ENCODE peak calls at places on chromosomes 4 and X, in seven cellular contexts. Q is psoas muscle; J is GM19239; Y is activated B cell treated with CpG ODN at 0.5 μM for 24 hours; N is stimulated activated CD4-positive, alpha-beta T cell treated with anti-CD3 and anti-CD28 coated beads, Interleukin-15, amount 100 ng/mL, for 1 hour; F is fibroblast of mammary gland; G is activated CD4-positive, alpha-beta T cell treated with anti-CD3 and anti-CD28 coated beads, Interleukin-2, amount 10 ng/mL, durations not matched to agents 7 days and 5 days. K is an unnamed sample.

GRCh38 chr4:146349306-146349705 is 135.0 kb downstream of the REELD1 start:
- DNase-seq in F (no peak), Y (no peak), Q (no peak), J (no peak), G (no peak), N (no peak), K (no peak)

GRCh38 chr4:94892051-94892450 is 134.3 kb downstream of the BMPR1B start:
- DNase-seq in G (no peak), N (no peak), F (no peak), Q (no peak), J (no peak), Y (no peak), K (no peak)

GRCh38 chr4:27790911-27791310 is 930.3 kb downstream of the STIM2 start:
- DNase-seq in Q (no peak), N (no peak), Y (no peak), J (no peak), F (peak), G (no peak), K (no peak)

GRCh38 chr4:173259310-173259709 is 74.8 kb downstream of the HMGB2 start:
- DNase-seq in F (no peak), J (no peak), Y (no peak), N (no peak), Q (no peak), G (no peak), K (no peak)

GRCh38 chr4:24856586-24856985 is 56.3 kb downstream of the CCDC149 start:
- DNase-seq in G (no peak), F (peak), Y (no peak), Q (no peak), J (peak), N (no peak), K (peak)

GRCh38 chr4:1072830-1073446 is 40.4 kb downstream of the RNF212 start:
- DNase-seq in N (peak), J (peak), Y (no peak), G (peak), Q (peak), F (peak), K (peak)

GRCh38 chrX:47321978-47322377 is 48.4 kb upstream of the ZNF157 start:
- DNase-seq in J (no peak), Y (no peak), Q (no peak), G (no peak), N (no peak), F (no peak), K (no peak)

GRCh38 chr4:102168580-102168979 is 176.7 kb downstream of the SLC39A8 start:
- DNase-seq in Y (no peak), J (no peak), Q (no peak), N (no peak), G (no peak), F (no peak), K (no peak)

GRCh38 chrX:114903618-114904017 is 113.8 kb downstream of the IL13RA2 start:
- DNase-seq in F (no peak), Y (no peak), J (no peak), N (no peak), G (no peak), Q (no peak), K (no peak)

GRCh38 chrX:7574325-7574724 is 268.6 kb upstream of the VCX start:
- DNase-seq in Q (no peak), F (peak), G (no peak), J (no peak), N (no peak), Y (no peak), K (peak)

GRCh38 chrX:119690921-119691716 is 1.8 kb downstream of the SEPTIN6 start:
- DNase-seq in N (peak), G (peak), Q (no peak), F (peak), J (no peak), Y (no peak), K (peak)

GRCh38 chr4:100981447-100982204 is 365.7 kb downstream of the PPP3CA start:
- DNase-seq in N (no peak), Y (no peak), J (no peak), F (peak), G (no peak), Q (no peak), K (no peak)

GRCh38 chr4:85756938-85757337 is 282.0 kb downstream of the ARHGAP24 start:
- DNase-seq in G (no peak), N (no peak), Y (no peak), F (peak), J (no peak), Q (no peak), K (no peak)

GRCh38 chrX:30530591-30530990 is 47.0 kb downstream of the TASL start:
- DNase-seq in Y (no peak), J (no peak), F (peak), N (no peak), G (no peak), Q (no peak), K (no peak)

GRCh38 chr4:186981161-186981560 is 257.5 kb upstream of the FAT1 start:
- DNase-seq in N (no peak), F (peak), G (no peak), Y (no peak), J (no peak), Q (no peak), K (no peak)

GRCh38 chrX:38066934-38067333 is 60.6 kb downstream of the SYTL5 start:
- DNase-seq in Y (no peak), Q (no peak), N (no peak), F (no peak), G (no peak), J (no peak), K (no peak)

GRCh38 chrX:68332156-68332823 is 101.0 kb downstream of the OPHN1 start:
- DNase-seq in N (no peak), G (no peak), F (peak), J (no peak), Q (no peak), Y (no peak), K (no peak)

GRCh38 chrX:97479491-97479890 is 595.8 kb downstream of the RPA4 start:
- DNase-seq in Y (no peak), J (no peak), G (no peak), N (no peak), Q (no peak), F (no peak), K (no peak)

GRCh38 chr4:109912706-109913621 is at the start of gene EGF:
- DNase-seq in N (no peak), J (no peak), F (peak), G (no peak), Y (no peak), Q (no peak), K (no peak)

GRCh38 chrX:120001787-120002186 is 58.2 kb upstream of the NKAP start:
- DNase-seq in Q (no peak), F (no peak), J (no peak), N (no peak), G (no peak), Y (no peak), K (no peak)

GRCh38 chr4:113355550-113356371 is 306.3 kb downstream of the ANK2 start:
- DNase-seq in G (peak), Q (peak), N (peak), J (peak), F (peak), Y (peak), K (peak)

GRCh38 chr4:158754385-158755180 is 14.2 kb upstream of the FNIP2 start:
- DNase-seq in Y (no peak), N (no peak), F (no peak), J (no peak), Q (no peak), G (no peak), K (no peak)

GRCh38 chrX:54042609-54043010 is 1.7 kb downstream of the PHF8 start:
- DNase-seq in N (no peak), Y (peak), Q (peak), G (peak), F (peak), J (peak), K (peak)

GRCh38 chr4:170139764-170140163 is 50.0 kb upstream of the AADAT start:
- DNase-seq in N (no peak), F (peak), J (no peak), Q (no peak), G (no peak), Y (no peak), K (no peak)

GRCh38 chrX:872090-872489 is 241.5 kb downstream of the SHOX start:
- DNase-seq in J (no peak), G (no peak), F (no peak), Y (no peak), N (no peak), Q (no peak), K (no peak)

K was measured in islet precursor cell.